ENCODE peak calls at places on chromosomes 12 and 14, in ten cellular contexts. W, K, R, E, L, B, N, Q, O and G are unnamed samples.

GRCh38 chr12:30955214-30955613 is 28.7 kb downstream of the TSPAN11 start:
- DNase-seq in W (no peak), K (no peak), R (no peak), E (no peak), L (no peak), B (no peak), N (no peak), Q (no peak), O (no peak), G (no peak)

GRCh38 chr14:75334191-75335051 is 55.8 kb downstream of the FOS start:
- DNase-seq in W (peak), K (peak), R (no peak), E (peak), L (no peak), B (peak), N (no peak), Q (no peak), O (no peak), G (peak)

GRCh38 chr14:34682787-34683321 is 31.5 kb downstream of the CFL2 start:
- DNase-seq in W (peak), K (peak), R (no peak), E (no peak), L (no peak), B (no peak), N (no peak), Q (no peak), O (no peak), G (no peak)

GRCh38 chr14:91311284-91311662 is 66.8 kb upstream of the GPR68 start:
- DNase-seq in W (no peak), K (peak), R (no peak), E (peak), L (no peak), B (peak), N (no peak), Q (no peak), O (no peak), G (no peak)

GRCh38 chr12:11732023-11732422 is 82.5 kb downstream of the ETV6 start:
- DNase-seq in W (no peak), K (peak), R (no peak), E (no peak), L (no peak), B (no peak), N (no peak), Q (no peak), O (no peak), G (no peak)

GRCh38 chr12:94558612-94559011 is 91.7 kb downstream of the TMCC3 start:
- DNase-seq in W (no peak), K (no peak), R (no peak), E (no peak), L (no peak), B (no peak), N (no peak), Q (no peak), O (no peak), G (no peak)

GRCh38 chr12:130166306-130166705 is 4.0 kb downstream of the FZD10 start:
- DNase-seq in W (no peak), K (no peak), R (no peak), E (no peak), L (no peak), B (no peak), N (no peak), Q (no peak), O (no peak), G (no peak)

GRCh38 chr14:21070083-21070609 is at the start of gene ARHGEF40:
- DNase-seq in W (peak), K (no peak), R (no peak), E (no peak), L (peak), B (no peak), N (peak), Q (no peak), O (no peak), G (peak)

DNA sequence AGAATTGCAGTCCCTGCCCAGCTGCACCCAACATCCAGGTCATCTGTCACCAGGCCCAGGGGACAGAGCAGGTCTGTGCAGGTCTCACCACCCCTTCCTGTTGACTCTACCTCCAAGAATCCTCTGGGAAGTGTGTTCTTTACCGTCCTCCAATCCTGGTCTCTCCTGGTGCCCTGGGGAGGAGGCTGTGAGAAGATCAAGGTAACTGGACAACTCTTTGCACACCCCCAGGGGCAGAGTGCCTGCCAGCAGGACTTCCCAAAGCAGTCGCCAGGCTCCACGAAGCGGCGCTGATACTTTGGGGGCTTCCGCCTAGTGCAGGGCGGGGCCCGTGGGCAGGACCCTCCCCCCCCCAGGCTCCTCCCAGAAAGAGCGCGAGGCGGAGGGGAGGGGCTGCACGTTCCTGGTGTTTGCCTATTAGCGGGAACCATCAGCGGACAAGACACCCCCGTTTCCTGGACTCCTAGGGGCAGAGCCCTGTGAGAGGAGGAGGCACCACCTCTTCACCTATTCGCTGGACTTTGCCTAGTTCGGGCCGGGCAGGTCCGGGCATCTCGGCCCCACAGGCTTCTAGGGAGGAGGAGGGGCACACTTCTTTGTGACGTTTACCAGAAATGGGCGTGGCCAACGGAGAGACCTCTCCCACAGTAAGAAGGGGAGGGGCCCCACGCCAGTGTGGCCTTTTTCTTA is 918.0 kb downstream of the AACS start:
- DNase-seq in W (no peak), K (no peak), R (no peak), E (no peak), L (peak), B (peak), N (no peak), Q (no peak), O (no peak), G (peak)
- TF ChIP-seq CTCF in W (no peak), K (no peak), R (no peak), E (no peak), L (no peak), B (no peak), N (no peak), Q (no peak), O (no peak), G (no peak)

DNA sequence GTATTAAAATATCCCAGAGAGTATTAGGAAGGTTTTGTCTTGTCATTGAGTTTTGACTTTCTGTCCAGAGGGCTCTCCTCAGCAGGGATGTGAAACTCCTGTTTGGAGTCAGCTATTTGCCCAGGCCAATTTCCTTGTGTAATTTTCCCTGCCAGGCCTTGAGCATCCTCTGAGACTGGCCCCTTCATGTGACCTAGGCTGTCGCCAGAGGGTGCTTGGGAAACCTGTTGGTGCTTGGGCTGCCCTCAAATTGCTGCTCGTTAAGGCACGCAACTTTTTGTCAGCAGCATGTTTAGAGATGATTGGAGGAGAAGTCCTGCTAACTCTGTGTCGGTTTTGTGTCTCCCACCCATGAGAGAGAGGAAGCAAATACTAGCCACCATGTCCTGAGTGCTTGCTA is 39.1 kb downstream of the IQSEC3 start:
- DNase-seq in W (no peak), K (peak), R (no peak), E (no peak), L (no peak), B (no peak), N (no peak), Q (no peak), O (no peak), G (no peak)
- TF ChIP-seq CTCF in W (no peak), K (no peak), R (no peak), E (no peak), L (no peak), B (no peak), N (no peak), Q (no peak), O (no peak), G (no peak)

DNA sequence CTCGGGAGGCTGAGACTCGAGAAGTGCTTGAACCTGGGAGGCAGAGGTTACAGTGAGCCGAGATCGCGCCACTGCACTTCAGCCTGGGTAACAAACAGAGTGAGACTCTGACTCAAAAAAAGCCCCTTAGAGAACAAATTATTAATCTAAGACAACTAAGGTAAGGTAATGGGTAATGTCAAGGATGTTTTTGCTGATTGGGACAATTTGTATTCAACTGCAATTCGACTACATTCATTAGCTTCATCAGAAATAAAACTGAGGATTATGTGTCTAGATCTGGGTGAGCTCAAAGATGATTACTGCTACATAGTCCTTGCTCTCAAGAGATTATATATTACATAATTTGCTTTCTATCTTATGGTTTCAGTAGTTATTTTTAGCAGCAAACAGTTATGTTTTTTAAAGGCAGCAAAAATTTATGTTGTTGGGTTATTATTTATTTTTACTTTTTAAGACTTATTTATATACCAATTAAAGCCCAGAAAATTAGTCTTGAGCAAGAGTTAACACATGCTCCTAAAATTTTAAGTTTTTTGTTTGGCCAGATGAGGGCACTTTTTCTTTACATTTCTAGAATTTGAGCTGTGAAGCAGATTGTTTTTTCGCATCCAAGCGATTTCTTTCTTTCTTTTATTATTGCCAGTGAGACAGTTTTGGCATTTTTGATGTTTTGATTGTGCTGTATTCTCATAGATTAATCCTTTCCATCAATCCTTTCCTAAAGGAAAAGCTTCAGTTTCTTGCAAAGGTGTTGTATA is 52.3 kb downstream of the PLEKHA5 start:
- DNase-seq in W (no peak), K (no peak), R (no peak), E (no peak), L (no peak), B (no peak), N (no peak), Q (no peak), O (no peak), G (no peak)
- TF ChIP-seq CTCF in W (peak), K (no peak), R (no peak), E (no peak), L (peak), B (no peak), N (no peak), Q (peak), O (peak), G (no peak)

DNA sequence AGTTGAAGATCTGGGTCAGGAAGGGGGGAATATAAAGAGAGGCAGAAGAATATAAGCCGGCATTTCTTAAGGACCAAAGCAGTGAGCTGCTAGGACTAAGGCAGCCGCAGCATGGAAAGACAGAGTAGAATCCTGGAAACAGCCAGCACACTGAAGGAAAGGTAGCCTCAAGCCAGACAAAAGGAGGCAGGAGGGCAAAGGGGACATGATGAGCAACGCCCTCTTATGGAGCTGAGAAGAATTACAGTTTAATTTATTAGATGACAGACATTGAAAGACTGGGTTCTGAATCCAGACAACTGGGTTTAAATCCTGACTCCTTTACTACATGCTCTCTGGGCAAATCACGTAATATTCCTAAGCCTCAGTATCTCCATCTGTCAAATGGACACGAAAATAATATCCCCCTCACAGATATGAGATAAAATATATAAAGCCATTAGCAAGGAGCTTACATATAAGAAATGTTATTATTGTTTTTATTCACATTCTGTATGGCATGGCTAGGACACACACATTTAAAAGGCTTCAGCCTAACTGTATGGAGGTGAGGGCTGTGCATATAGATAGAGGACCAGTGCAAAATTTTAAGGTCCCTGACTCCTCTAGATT is 8.1 kb upstream of the PCED1B start:
- DNase-seq in W (no peak), K (no peak), R (no peak), E (no peak), L (no peak), B (peak), N (no peak), Q (no peak), O (no peak), G (no peak)
- TF ChIP-seq CTCF in W (peak), K (peak), R (peak), E (peak), L (peak), B (peak), N (peak), Q (peak), O (peak), G (no peak)